ENCODE peak calls at places on chromosomes 7 and 10, in seven cellular contexts. K, L, G, C, N, B and U are unnamed samples. For H3K4me1, the result is how much of the 10 kb centered on the place peaks cover.

GRCh38 chr10:97999066-97999908 is 31.1 kb downstream of the CRTAC1 start:
- DNase-seq in K (no peak), L (no peak), G (no peak), C (peak), N (no peak), B (no peak), U (no peak)

GRCh38 chr7:3154881-3155494 is 111.3 kb upstream of the CARD11 start:
- DNase-seq in K (no peak), L (peak), G (peak), C (no peak), N (peak), B (peak), U (peak)

GRCh38 chr10:71076473-71077142 is 135.8 kb upstream of the UNC5B start:
- DNase-seq in K (peak), L (peak), G (no peak), C (no peak), N (no peak), B (peak), U (no peak)

GRCh38 chr7:151735186-151735853 is 141.6 kb downstream of the PRKAG2 start:
- DNase-seq in K (no peak), L (no peak), G (no peak), C (no peak), N (no peak), B (no peak), U (no peak)

GRCh38 chr10:25059990-25060389 is 43.6 kb downstream of the THNSL1 start:
- DNase-seq in K (no peak), L (no peak), G (no peak), C (no peak), N (peak), B (peak), U (peak)

GRCh38 chr7:16579216-16579615 is 52.6 kb downstream of the LRRC72 start:
- DNase-seq in K (no peak), L (no peak), G (no peak), C (no peak), N (no peak), B (no peak), U (no peak)

GRCh38 chr10:122323188-122323587 is 51.3 kb upstream of the PLEKHA1 start:
- DNase-seq in K (no peak), L (no peak), G (no peak), C (no peak), N (no peak), B (no peak), U (no peak)

GRCh38 chr10:124380256-124380995 is 38.3 kb downstream of the OAT start:
- DNase-seq in K (no peak), L (no peak), G (no peak), C (no peak), N (no peak), B (no peak), U (no peak)

GRCh38 chr10:87978166-87978565 is 114.7 kb downstream of the PTEN start:
- DNase-seq in K (no peak), L (no peak), G (no peak), C (no peak), N (no peak), B (no peak), U (no peak)

GRCh38 chr7:2048531-2048930 is 184.2 kb downstream of the MAD1L1 start:
- DNase-seq in K (no peak), L (peak), G (no peak), C (no peak), N (no peak), B (no peak), U (no peak)

GRCh38 chr7:3649250-3649649 is 348.2 kb downstream of the SDK1 start:
- DNase-seq in K (no peak), L (no peak), G (no peak), C (no peak), N (no peak), B (no peak), U (no peak)

GRCh38 chr10:75461672-75462649 is 30.5 kb downstream of the LRMDA start:
- DNase-seq in K (no peak), L (no peak), G (no peak), C (no peak), N (no peak), B (no peak), U (no peak)
- TF ChIP-seq POLR2AphosphoS5 in K (no peak), L (no peak), G (no peak), C (no peak), N (no peak), B (no peak), U (no peak)

DNA sequence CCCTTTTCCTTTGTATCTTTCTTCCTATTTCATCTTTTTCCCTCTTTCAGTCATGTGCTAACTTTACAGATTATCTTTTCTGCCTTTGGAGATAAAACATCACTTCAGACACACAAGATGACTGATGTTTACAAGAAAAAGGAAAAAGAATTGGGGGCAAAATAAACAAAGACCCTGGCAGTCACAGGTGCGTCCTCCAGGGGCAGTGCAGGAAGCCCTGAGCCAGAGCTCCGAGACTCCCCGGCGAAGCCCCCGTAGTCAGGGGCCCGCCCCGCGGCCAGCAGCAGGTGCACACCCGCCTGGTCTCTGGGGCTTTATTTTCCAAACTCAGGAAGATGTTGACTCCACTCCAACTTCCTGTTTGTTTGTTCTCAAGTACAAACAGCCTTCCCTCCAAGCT is 10.2 kb downstream of the STK32C start:
- DNase-seq in K (no peak), L (no peak), G (no peak), C (no peak), N (no peak), B (no peak), U (no peak)
- H3K4me1 ChIP-seq in K (under half), L (under half), G (under half), C (under half), N (under half), B (under half), U (under half)

GRCh38 chr7:30274641-30275040 is 9.8 kb upstream of the ZNRF2 start:
- DNase-seq in K (no peak), L (no peak), G (no peak), C (no peak), N (no peak), B (no peak), U (no peak)
- TF ChIP-seq POLR2AphosphoS5 in K (no peak), L (no peak), G (no peak), C (no peak), N (no peak), B (no peak), U (no peak)

GRCh38 chr7:138350103-138350700 is 109.9 kb upstream of the TRIM24 start:
- DNase-seq in K (no peak), L (no peak), G (no peak), C (no peak), N (no peak), B (no peak), U (no peak)

GRCh38 chr7:138342990-138343389 is 117.1 kb upstream of the TRIM24 start:
- DNase-seq in K (no peak), L (no peak), G (no peak), C (no peak), N (no peak), B (no peak), U (no peak)

GRCh38 chr7:138350701-138351357 is 109.2 kb upstream of the TRIM24 start:
- DNase-seq in K (no peak), L (no peak), G (no peak), C (no peak), N (no peak), B (no peak), U (no peak)

GRCh38 chr7:138345567-138345966 is 114.5 kb upstream of the TRIM24 start:
- DNase-seq in K (no peak), L (no peak), G (no peak), C (no peak), N (no peak), B (no peak), U (no peak)
- H3K4me1 ChIP-seq in K (under half), L (under half), G (under half), C (under half), N (under half), B (under half), U (under half)

GRCh38 chr7:135977020-135977741 is at the start of gene MTPN:
- DNase-seq in K (peak), L (peak), G (peak), C (peak), N (peak), B (peak), U (peak)
- TF ChIP-seq POLR2AphosphoS5 in K (peak), L (peak), G (peak), C (peak), N (peak), B (peak), U (peak)